ENCODE peak calls at places on chromosomes 16 and 17, in six cellular contexts. One of them, this sample, is unnamed.
A peak's percentile ranks its signal among the peaks of the same experiment; 100 is the strongest.

GRCh38 chr17:43125967-43126910 is 1.1 kb upstream of the BRCA1 start:
- DNase-seq in IMR-90: no peak
- DNase-seq in mesenchymal stem cell: no peak
- DNase-seq in H9: peak; percentile 44
- DNase-seq in H1: no peak
- DNase-seq in trophoblast cell: peak; percentile 68
- DNase-seq in this sample: no peak

GRCh38 chr17:3886776-3887175 is 6.1 kb downstream of the CAMKK1 start:
- DNase-seq in IMR-90: no peak
- DNase-seq in mesenchymal stem cell: no peak
- DNase-seq in H9: no peak
- DNase-seq in H1: no peak
- DNase-seq in trophoblast cell: no peak
- DNase-seq in this sample: no peak

GRCh38 chr17:32283745-32284207 is 18.1 kb downstream of the RHBDL3 start:
- DNase-seq in IMR-90: peak; percentile 72
- DNase-seq in mesenchymal stem cell: peak; percentile 24
- DNase-seq in H9: no peak
- DNase-seq in H1: no peak
- DNase-seq in trophoblast cell: no peak
- DNase-seq in this sample: no peak

GRCh38 chr16:21702259-21702658 is 38.5 kb downstream of the OTOA start:
- DNase-seq in IMR-90: no peak
- DNase-seq in mesenchymal stem cell: no peak
- DNase-seq in H9: no peak
- DNase-seq in H1: no peak
- DNase-seq in trophoblast cell: no peak
- DNase-seq in this sample: no peak

GRCh38 chr16:70700101-70701020 is 14.5 kb upstream of the MTSS2 start:
- DNase-seq in IMR-90: no peak
- DNase-seq in mesenchymal stem cell: peak; percentile 36
- DNase-seq in H9: no peak
- DNase-seq in H1: no peak
- DNase-seq in trophoblast cell: no peak
- DNase-seq in this sample: no peak

GRCh38 chr17:39156491-39156890 is 5.1 kb upstream of the PLXDC1 start:
- DNase-seq in IMR-90: no peak
- DNase-seq in mesenchymal stem cell: no peak
- DNase-seq in H9: no peak
- DNase-seq in H1: no peak
- DNase-seq in trophoblast cell: peak; percentile 86
- DNase-seq in this sample: no peak

GRCh38 chr17:48856122-48856821 is 25.4 kb downstream of the CALCOCO2 start:
- DNase-seq in IMR-90: no peak
- DNase-seq in mesenchymal stem cell: no peak
- DNase-seq in H9: no peak
- DNase-seq in H1: no peak
- DNase-seq in trophoblast cell: no peak
- DNase-seq in this sample: no peak

GRCh38 chr17:31413871-31414589 is 22.6 kb downstream of the RAB11FIP4 start:
- DNase-seq in IMR-90: peak; percentile 83
- DNase-seq in mesenchymal stem cell: peak; percentile 75
- DNase-seq in H9: no peak
- DNase-seq in H1: no peak
- DNase-seq in trophoblast cell: peak; percentile 64
- DNase-seq in this sample: peak; percentile 61

GRCh38 chr17:48903401-48903800 is 4.8 kb upstream of the UBE2Z start:
- DNase-seq in IMR-90: no peak
- DNase-seq in mesenchymal stem cell: no peak
- DNase-seq in H9: no peak
- DNase-seq in H1: no peak
- DNase-seq in trophoblast cell: no peak
- DNase-seq in this sample: no peak

GRCh38 chr16:23316232-23316631 is 14.1 kb downstream of the SCNN1B start:
- DNase-seq in IMR-90: no peak
- DNase-seq in mesenchymal stem cell: no peak
- DNase-seq in H9: no peak
- DNase-seq in H1: no peak
- DNase-seq in trophoblast cell: no peak
- DNase-seq in this sample: no peak

GRCh38 chr16:23317751-23318150 is 15.6 kb downstream of the SCNN1B start:
- DNase-seq in IMR-90: no peak
- DNase-seq in mesenchymal stem cell: no peak
- DNase-seq in H9: no peak
- DNase-seq in H1: no peak
- DNase-seq in trophoblast cell: no peak
- DNase-seq in this sample: no peak

GRCh38 chr16:23318639-23319038 is 16.5 kb downstream of the SCNN1B start:
- DNase-seq in IMR-90: no peak
- DNase-seq in mesenchymal stem cell: no peak
- DNase-seq in H9: no peak
- DNase-seq in H1: no peak
- DNase-seq in trophoblast cell: no peak
- DNase-seq in this sample: no peak

GRCh38 chr16:23316634-23317265 is 14.6 kb downstream of the SCNN1B start:
- DNase-seq in IMR-90: no peak
- DNase-seq in mesenchymal stem cell: no peak
- DNase-seq in H9: no peak
- DNase-seq in H1: no peak
- DNase-seq in trophoblast cell: no peak
- DNase-seq in this sample: no peak

DNA sequence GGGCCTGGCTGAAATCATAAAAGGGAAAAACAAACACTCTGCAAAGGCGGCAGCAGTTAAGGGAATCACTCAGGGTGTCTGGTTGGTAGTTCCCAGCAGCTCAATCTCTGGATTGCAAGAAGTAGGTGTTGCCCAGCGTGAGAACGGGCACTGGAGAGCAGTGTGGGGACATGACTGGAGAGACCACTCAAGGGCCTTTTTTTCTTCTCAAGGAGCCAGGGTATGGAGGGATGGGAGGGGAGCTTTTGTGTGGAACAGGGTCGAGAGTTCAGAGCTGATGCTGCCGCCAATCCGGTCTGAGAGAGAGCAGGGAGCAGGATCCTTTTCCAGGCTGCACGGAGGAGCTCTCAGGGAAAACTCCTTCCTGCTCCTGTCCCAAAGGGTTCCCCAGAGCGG is 15.2 kb downstream of the SCNN1B start:
- DNase-seq in IMR-90: no peak
- DNase-seq in mesenchymal stem cell: no peak
- DNase-seq in H9: no peak
- DNase-seq in H1: no peak
- DNase-seq in trophoblast cell: no peak
- DNase-seq in this sample: no peak
- H3K14ac ChIP-seq in IMR-90: no peak overlapping the region
- H3K14ac ChIP-seq in mesenchymal stem cell: no peak overlapping the region
- H3K14ac ChIP-seq in H9: no peak overlapping the region
- H3K14ac ChIP-seq in H1: no peak overlapping the region
- H3K14ac ChIP-seq in trophoblast cell: no peak overlapping the region
- H3K14ac ChIP-seq in this sample: no peak overlapping the region

GRCh38 chr16:74438492-74438979 is 17.3 kb upstream of the CLEC18B start:
- DNase-seq in IMR-90: no peak
- DNase-seq in mesenchymal stem cell: no peak
- DNase-seq in H9: no peak
- DNase-seq in H1: no peak
- DNase-seq in trophoblast cell: no peak
- DNase-seq in this sample: no peak

DNA sequence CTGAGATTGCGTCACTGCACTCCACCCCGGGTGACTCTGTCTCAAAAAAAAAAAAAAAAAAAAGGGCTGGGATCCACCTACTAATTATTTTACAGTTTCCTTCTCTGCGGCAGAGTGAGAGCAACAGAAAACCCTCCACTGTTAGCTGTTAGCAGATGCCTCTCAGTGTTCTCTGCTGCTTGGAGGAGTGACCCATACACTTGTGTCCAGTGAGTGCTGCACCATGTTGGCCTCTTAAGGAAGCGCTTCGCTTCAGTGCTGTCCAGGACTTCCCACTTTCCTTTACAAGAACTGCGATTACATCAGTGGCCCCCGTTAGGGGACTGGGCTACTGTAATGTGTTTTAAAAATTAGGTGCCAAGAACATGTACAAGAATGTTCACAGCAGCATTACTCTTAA is 18.4 kb upstream of the CLEC18B start:
- DNase-seq in IMR-90: no peak
- DNase-seq in mesenchymal stem cell: no peak
- DNase-seq in H9: no peak
- DNase-seq in H1: no peak
- DNase-seq in trophoblast cell: no peak
- DNase-seq in this sample: no peak
- H3K4me1 ChIP-seq in IMR-90: no peaks in the 10 kb centered on the region
- H3K4me1 ChIP-seq in mesenchymal stem cell: no peaks in the 10 kb centered on the region
- H3K4me1 ChIP-seq in H9: no peaks in the 10 kb centered on the region
- H3K4me1 ChIP-seq in H1: no peaks in the 10 kb centered on the region
- H3K4me1 ChIP-seq in trophoblast cell: no peaks in the 10 kb centered on the region
- H3K4me1 ChIP-seq in this sample: no peaks in the 10 kb centered on the region

GRCh38 chr17:62822080-62822904 is 14.2 kb upstream of the MARCHF10 start:
- DNase-seq in IMR-90: no peak
- DNase-seq in mesenchymal stem cell: no peak
- DNase-seq in H9: no peak
- DNase-seq in H1: no peak
- DNase-seq in trophoblast cell: no peak
- DNase-seq in this sample: no peak
- H3K14ac ChIP-seq in IMR-90: peak overlapping the region; percentile 56
- H3K14ac ChIP-seq in mesenchymal stem cell: no peak overlapping the region
- H3K14ac ChIP-seq in H9: no peak overlapping the region
- H3K14ac ChIP-seq in H1: no peak overlapping the region
- H3K14ac ChIP-seq in trophoblast cell: peak overlapping the region; percentile 88
- H3K14ac ChIP-seq in this sample: no peak overlapping the region

GRCh38 chr17:60388742-60389141 is 3.2 kb downstream of the USP32 start:
- DNase-seq in IMR-90: no peak
- DNase-seq in mesenchymal stem cell: no peak
- DNase-seq in H9: no peak
- DNase-seq in H1: no peak
- DNase-seq in trophoblast cell: no peak
- DNase-seq in this sample: no peak

GRCh38 chr17:60386137-60386395 is 5.9 kb downstream of the USP32 start:
- DNase-seq in IMR-90: no peak
- DNase-seq in mesenchymal stem cell: no peak
- DNase-seq in H9: no peak
- DNase-seq in H1: no peak
- DNase-seq in trophoblast cell: no peak
- DNase-seq in this sample: no peak

GRCh38 chr17:60390223-60390622 is 1.7 kb downstream of the USP32 start:
- DNase-seq in IMR-90: peak; percentile 47
- DNase-seq in mesenchymal stem cell: peak; percentile 39
- DNase-seq in H9: no peak
- DNase-seq in H1: no peak
- DNase-seq in trophoblast cell: no peak
- DNase-seq in this sample: no peak

GRCh38 chr17:60386475-60387058 is 5.4 kb downstream of the USP32 start:
- DNase-seq in IMR-90: no peak
- DNase-seq in mesenchymal stem cell: no peak
- DNase-seq in H9: no peak
- DNase-seq in H1: no peak
- DNase-seq in trophoblast cell: no peak
- DNase-seq in this sample: no peak

GRCh38 chr17:60387666-60388065 is 4.3 kb downstream of the USP32 start:
- DNase-seq in IMR-90: no peak
- DNase-seq in mesenchymal stem cell: no peak
- DNase-seq in H9: no peak
- DNase-seq in H1: no peak
- DNase-seq in trophoblast cell: no peak
- DNase-seq in this sample: no peak
- H3K4me1 ChIP-seq in IMR-90: peaks cover 11% of the 10 kb centered on the region
- H3K4me1 ChIP-seq in mesenchymal stem cell: peaks cover 6% of the 10 kb centered on the region
- H3K4me1 ChIP-seq in H9: peaks cover 12% of the 10 kb centered on the region
- H3K4me1 ChIP-seq in H1: peaks cover 9% of the 10 kb centered on the region
- H3K4me1 ChIP-seq in trophoblast cell: peaks cover 6% of the 10 kb centered on the region
- H3K4me1 ChIP-seq in this sample: peaks cover 8% of the 10 kb centered on the region

This sample was measured in neuronal stem cell.